ENCODE peak calls at places on chromosome 17, in four cellular contexts. One of them, this sample, is unnamed.

GRCh38 chr17:28405632-28406477 is at the start of gene SLC46A1:
- DNase-seq in PC-3: peak
- DNase-seq in transverse colon: peak
- DNase-seq in choroid plexus epithelial cell: peak
- DNase-seq in this sample: peak

GRCh38 chr17:36068524-36068923 is 4.5 kb downstream of the CCL18 start:
- DNase-seq in PC-3: no peak
- DNase-seq in transverse colon: no peak
- DNase-seq in choroid plexus epithelial cell: no peak
- DNase-seq in this sample: no peak

GRCh38 chr17:50144845-50145531 is 5.5 kb downstream of the PPP1R9B start:
- DNase-seq in PC-3: no peak
- DNase-seq in transverse colon: no peak
- DNase-seq in choroid plexus epithelial cell: no peak
- DNase-seq in this sample: peak

GRCh38 chr17:14747576-14747940 is 446.7 kb downstream of the HS3ST3B1 start:
- DNase-seq in PC-3: no peak
- DNase-seq in transverse colon: no peak
- DNase-seq in choroid plexus epithelial cell: no peak
- DNase-seq in this sample: peak

GRCh38 chr17:18967806-18968744 is 16.1 kb downstream of the SLC5A10 start:
- DNase-seq in PC-3: peak
- DNase-seq in transverse colon: no peak
- DNase-seq in choroid plexus epithelial cell: no peak
- DNase-seq in this sample: no peak

GRCh38 chr17:80512233-80512632 is 32.4 kb upstream of the RPTOR start:
- DNase-seq in PC-3: peak
- DNase-seq in transverse colon: no peak
- DNase-seq in choroid plexus epithelial cell: peak
- DNase-seq in this sample: peak

GRCh38 chr17:40027614-40028012 is 12.4 kb downstream of the CSF3 start:
- DNase-seq in PC-3: no peak
- DNase-seq in transverse colon: no peak
- DNase-seq in choroid plexus epithelial cell: no peak
- DNase-seq in this sample: no peak

GRCh38 chr17:20009052-20009301 is 182 bp upstream of the SPECC1 start:
- DNase-seq in PC-3: no peak
- DNase-seq in transverse colon: no peak
- DNase-seq in choroid plexus epithelial cell: no peak
- DNase-seq in this sample: no peak

GRCh38 chr17:49260011-49260921 is 29.7 kb upstream of the PHOSPHO1 start:
- DNase-seq in PC-3: peak
- DNase-seq in transverse colon: peak
- DNase-seq in choroid plexus epithelial cell: peak
- DNase-seq in this sample: peak

GRCh38 chr17:10316986-10317834 is 55.6 kb downstream of the MYH13 start:
- DNase-seq in PC-3: peak
- DNase-seq in transverse colon: peak
- DNase-seq in choroid plexus epithelial cell: peak
- DNase-seq in this sample: peak

GRCh38 chr17:44981221-44981968 is 13.3 kb upstream of the C1QL1 start:
- DNase-seq in PC-3: peak
- DNase-seq in transverse colon: no peak
- DNase-seq in choroid plexus epithelial cell: peak
- DNase-seq in this sample: peak

GRCh38 chr17:18889658-18890057 is 31.7 kb downstream of the PRPSAP2 start:
- DNase-seq in PC-3: no peak
- DNase-seq in transverse colon: no peak
- DNase-seq in choroid plexus epithelial cell: no peak
- DNase-seq in this sample: no peak

GRCh38 chr17:70563301-70563820 is 394.0 kb downstream of the KCNJ2 start:
- DNase-seq in PC-3: no peak
- DNase-seq in transverse colon: peak
- DNase-seq in choroid plexus epithelial cell: no peak
- DNase-seq in this sample: peak

GRCh38 chr17:8649157-8650118 is 18.9 kb upstream of the MYH10 start:
- DNase-seq in PC-3: no peak
- DNase-seq in transverse colon: no peak
- DNase-seq in choroid plexus epithelial cell: peak
- DNase-seq in this sample: peak

GRCh38 chr17:27390540-27390939 is 65.7 kb upstream of the KSR1 start:
- DNase-seq in PC-3: no peak
- DNase-seq in transverse colon: no peak
- DNase-seq in choroid plexus epithelial cell: no peak
- DNase-seq in this sample: no peak

GRCh38 chr17:55314784-55315491 is 50.2 kb downstream of the HLF start:
- DNase-seq in PC-3: no peak
- DNase-seq in transverse colon: no peak
- DNase-seq in choroid plexus epithelial cell: no peak
- DNase-seq in this sample: no peak

GRCh38 chr17:61579961-61580360 is 11.1 kb downstream of the NACA2 start:
- DNase-seq in PC-3: no peak
- DNase-seq in transverse colon: no peak
- DNase-seq in choroid plexus epithelial cell: no peak
- DNase-seq in this sample: no peak

GRCh38 chr17:39687101-39687545 is 734 bp downstream of the PGAP3 start:
- DNase-seq in PC-3: no peak
- DNase-seq in transverse colon: no peak
- DNase-seq in choroid plexus epithelial cell: no peak
- DNase-seq in this sample: no peak

GRCh38 chr17:41125064-41125463 is 1.1 kb upstream of the KRTAP4-12 start:
- DNase-seq in PC-3: no peak
- DNase-seq in transverse colon: no peak
- DNase-seq in choroid plexus epithelial cell: no peak
- DNase-seq in this sample: no peak

GRCh38 chr17:50307654-50308053 is 33.4 kb downstream of the TMEM92 start:
- DNase-seq in PC-3: no peak
- DNase-seq in transverse colon: no peak
- DNase-seq in choroid plexus epithelial cell: no peak
- DNase-seq in this sample: no peak

GRCh38 chr17:81393684-81394376 is 1.4 kb upstream of the BAHCC1 start:
- DNase-seq in PC-3: peak
- DNase-seq in transverse colon: peak
- DNase-seq in choroid plexus epithelial cell: peak
- DNase-seq in this sample: peak

GRCh38 chr17:82603981-82604448 is 44.2 kb downstream of the WDR45B start:
- DNase-seq in PC-3: no peak
- DNase-seq in transverse colon: peak
- DNase-seq in choroid plexus epithelial cell: peak
- DNase-seq in this sample: peak

GRCh38 chr17:40327244-40327666 is 18.3 kb downstream of the RARA start:
- DNase-seq in PC-3: no peak
- DNase-seq in transverse colon: no peak
- DNase-seq in choroid plexus epithelial cell: no peak
- DNase-seq in this sample: no peak

GRCh38 chr17:40188694-40189093 is 11.4 kb downstream of the RAPGEFL1 start:
- DNase-seq in PC-3: no peak
- DNase-seq in transverse colon: no peak
- DNase-seq in choroid plexus epithelial cell: no peak
- DNase-seq in this sample: no peak

GRCh38 chr17:39950871-39951348 is 11.9 kb upstream of the GSDMA start:
- DNase-seq in PC-3: no peak
- DNase-seq in transverse colon: no peak
- DNase-seq in choroid plexus epithelial cell: peak
- DNase-seq in this sample: peak

GRCh38 chr17:49013311-49014205 is 16.4 kb downstream of the IGF2BP1 start:
- DNase-seq in PC-3: no peak
- DNase-seq in transverse colon: no peak
- DNase-seq in choroid plexus epithelial cell: no peak
- DNase-seq in this sample: no peak

GRCh38 chr17:371583-371982 is 19.0 kb upstream of the RPH3AL start:
- DNase-seq in PC-3: no peak
- DNase-seq in transverse colon: no peak
- DNase-seq in choroid plexus epithelial cell: no peak
- DNase-seq in this sample: no peak

GRCh38 chr17:19330271-19330670 is 32.3 kb downstream of the B9D1 start:
- DNase-seq in PC-3: no peak
- DNase-seq in transverse colon: no peak
- DNase-seq in choroid plexus epithelial cell: no peak
- DNase-seq in this sample: no peak

GRCh38 chr17:18182190-18182977 is 1.2 kb upstream of the ALKBH5 start:
- DNase-seq in PC-3: no peak
- DNase-seq in transverse colon: peak
- DNase-seq in choroid plexus epithelial cell: no peak
- DNase-seq in this sample: no peak

GRCh38 chr17:11625878-11626277 is 27.6 kb downstream of the DNAH9 start:
- DNase-seq in PC-3: no peak
- DNase-seq in transverse colon: no peak
- DNase-seq in choroid plexus epithelial cell: no peak
- DNase-seq in this sample: no peak
- TF ChIP-seq CTCF in PC-3: no peak
- TF ChIP-seq CTCF in transverse colon: no peak
- TF ChIP-seq CTCF in choroid plexus epithelial cell: no peak
- TF ChIP-seq CTCF in this sample: no peak

GRCh38 chr17:4968166-4968915 is 724 bp upstream of the SPAG7 start:
- DNase-seq in PC-3: no peak
- DNase-seq in transverse colon: no peak
- DNase-seq in choroid plexus epithelial cell: peak
- DNase-seq in this sample: no peak

GRCh38 chr17:4967539-4968165 is at the start of gene SPAG7:
- DNase-seq in PC-3: peak
- DNase-seq in transverse colon: peak
- DNase-seq in choroid plexus epithelial cell: peak
- DNase-seq in this sample: peak

GRCh38 chr17:4970273-4970672 is 2.7 kb upstream of the SPAG7 start:
- DNase-seq in PC-3: no peak
- DNase-seq in transverse colon: no peak
- DNase-seq in choroid plexus epithelial cell: no peak
- DNase-seq in this sample: no peak

GRCh38 chr17:4968916-4969550 is 1.4 kb upstream of the SPAG7 start:
- DNase-seq in PC-3: peak
- DNase-seq in transverse colon: no peak
- DNase-seq in choroid plexus epithelial cell: peak
- DNase-seq in this sample: peak

GRCh38 chr17:4969551-4970231 is 2.1 kb upstream of the SPAG7 start:
- DNase-seq in PC-3: no peak
- DNase-seq in transverse colon: no peak
- DNase-seq in choroid plexus epithelial cell: peak
- DNase-seq in this sample: peak
- H3K4me3 ChIP-seq in PC-3: no peak
- H3K4me3 ChIP-seq in transverse colon: no peak
- H3K4me3 ChIP-seq in choroid plexus epithelial cell: peak
- H3K4me3 ChIP-seq in this sample: no peak

GRCh38 chr17:66426397-66427033 is 124.1 kb downstream of the PRKCA start:
- DNase-seq in PC-3: peak
- DNase-seq in transverse colon: peak
- DNase-seq in choroid plexus epithelial cell: peak
- DNase-seq in this sample: peak

GRCh38 chr17:66420961-66421371 is 118.6 kb downstream of the PRKCA start:
- DNase-seq in PC-3: peak
- DNase-seq in transverse colon: no peak
- DNase-seq in choroid plexus epithelial cell: no peak
- DNase-seq in this sample: peak

GRCh38 chr17:66425751-66426396 is 123.5 kb downstream of the PRKCA start:
- DNase-seq in PC-3: no peak
- DNase-seq in transverse colon: no peak
- DNase-seq in choroid plexus epithelial cell: no peak
- DNase-seq in this sample: no peak

GRCh38 chr17:66422181-66422580 is 119.8 kb downstream of the PRKCA start:
- DNase-seq in PC-3: peak
- DNase-seq in transverse colon: no peak
- DNase-seq in choroid plexus epithelial cell: no peak
- DNase-seq in this sample: no peak

DNA sequence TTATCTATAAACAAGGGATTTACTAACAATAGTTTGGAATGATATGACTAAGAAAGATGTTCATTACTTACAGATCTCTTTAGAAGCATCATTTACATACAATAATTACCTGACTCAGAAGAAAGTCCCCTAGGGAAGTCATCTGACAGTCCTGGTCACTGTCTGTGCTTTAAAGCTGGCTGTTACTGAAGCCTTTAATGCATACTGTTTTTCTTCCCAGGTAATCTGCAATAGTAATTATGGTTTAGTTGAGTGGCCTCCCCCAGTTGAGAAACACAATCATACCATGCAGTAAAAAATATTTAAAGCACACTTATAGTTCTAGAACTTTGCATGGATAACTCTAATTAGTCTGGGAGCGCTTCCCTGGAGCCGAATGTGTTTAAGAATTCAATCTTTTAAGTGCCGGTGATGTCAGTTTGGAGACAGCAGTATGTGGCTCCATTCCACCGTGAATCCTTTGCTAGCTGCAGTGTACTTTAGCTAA is 121.1 kb downstream of the PRKCA start:
- DNase-seq in PC-3: no peak
- DNase-seq in transverse colon: no peak
- DNase-seq in choroid plexus epithelial cell: no peak
- DNase-seq in this sample: peak
- TF ChIP-seq CTCF in PC-3: no peak
- TF ChIP-seq CTCF in transverse colon: no peak
- TF ChIP-seq CTCF in choroid plexus epithelial cell: no peak
- TF ChIP-seq CTCF in this sample: no peak

GRCh38 chr17:73320601-73321264 is 8.9 kb upstream of the CDC42EP4 start:
- DNase-seq in PC-3: no peak
- DNase-seq in transverse colon: no peak
- DNase-seq in choroid plexus epithelial cell: peak
- DNase-seq in this sample: no peak

GRCh38 chr17:73325527-73325842 is 13.7 kb upstream of the CDC42EP4 start:
- DNase-seq in PC-3: no peak
- DNase-seq in transverse colon: no peak
- DNase-seq in choroid plexus epithelial cell: peak
- DNase-seq in this sample: peak

GRCh38 chr17:73319766-73320165 is 8.0 kb upstream of the CDC42EP4 start:
- DNase-seq in PC-3: no peak
- DNase-seq in transverse colon: no peak
- DNase-seq in choroid plexus epithelial cell: no peak
- DNase-seq in this sample: no peak

GRCh38 chr17:73324711-73325526 is 13.1 kb upstream of the CDC42EP4 start:
- DNase-seq in PC-3: no peak
- DNase-seq in transverse colon: no peak
- DNase-seq in choroid plexus epithelial cell: no peak
- DNase-seq in this sample: no peak

DNA sequence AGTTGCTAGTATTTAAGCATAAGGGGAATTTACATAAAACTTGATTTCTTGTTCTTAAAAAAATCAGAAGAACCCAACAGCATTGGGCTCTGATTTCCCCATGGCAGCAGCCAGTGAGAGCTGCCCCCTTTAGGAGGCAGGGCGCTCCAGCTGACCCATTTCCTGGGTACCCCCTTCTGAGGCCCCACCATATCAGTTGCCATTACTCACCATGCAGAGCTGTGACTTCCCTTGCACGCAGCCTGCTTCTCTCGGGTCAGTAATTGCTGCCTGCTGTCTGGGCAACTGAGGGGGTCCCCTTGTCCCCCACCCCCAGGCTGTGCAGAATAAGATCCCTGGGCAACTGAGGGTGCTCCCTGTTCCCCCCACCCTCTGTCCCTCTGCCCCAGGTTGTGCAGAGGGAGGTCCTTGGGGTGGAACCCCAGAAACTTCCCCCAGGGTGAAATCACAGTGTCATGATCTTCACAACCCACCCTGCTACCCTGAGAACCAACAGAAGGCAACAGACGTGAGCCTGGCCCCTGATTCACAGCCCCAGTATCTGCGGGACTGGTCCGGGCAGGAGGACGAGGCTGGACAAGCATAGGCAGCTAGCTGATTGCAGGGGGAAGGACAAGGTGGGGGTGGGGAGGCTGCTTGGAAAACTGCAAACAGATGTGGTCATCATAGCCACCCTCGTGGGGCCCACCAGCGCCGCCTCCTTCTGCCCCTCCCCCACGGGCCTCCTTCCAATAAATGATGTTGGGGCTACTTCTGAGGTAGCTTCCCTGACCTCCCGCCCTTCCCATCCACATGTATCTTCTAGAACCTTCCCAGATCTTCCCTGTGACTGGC is 12.0 kb upstream of the CDC42EP4 start:
- DNase-seq in PC-3: no peak
- DNase-seq in transverse colon: no peak
- DNase-seq in choroid plexus epithelial cell: peak
- DNase-seq in this sample: peak
- H3K4me3 ChIP-seq in PC-3: no peak
- H3K4me3 ChIP-seq in transverse colon: no peak
- H3K4me3 ChIP-seq in choroid plexus epithelial cell: no peak
- H3K4me3 ChIP-seq in this sample: no peak